ENCODE peak calls at places on chromosome 22, in five cellular contexts. L, H, O, J and Q are unnamed samples.
A peak's percentile ranks its signal among the peaks of the same experiment; 100 is the strongest.

GRCh38 chr22:37275622-37276021 is 6.7 kb upstream of the CYTH4 start:
- DNase-seq in L (no peak), H (no peak), O (no peak), J (no peak), Q (no peak)

GRCh38 chr22:29700949-29701927 is 18.6 kb upstream of the CABP7 start:
- DNase-seq in L (no peak), H (no peak), O (no peak), J (no peak), Q (peak; percentile 18)

GRCh38 chr22:48727454-48728058 is 1100.1 kb downstream of the BRD1 start:
- DNase-seq in L (no peak), H (no peak), O (no peak), J (no peak), Q (no peak)

GRCh38 chr22:47718337-47718736 is 955.9 kb downstream of the TBC1D22A start:
- DNase-seq in L (no peak), H (no peak), O (no peak), J (peak; percentile 87), Q (no peak)

GRCh38 chr22:46454233-46454909 is 83.0 kb downstream of the CELSR1 start:
- DNase-seq in L (no peak), H (no peak), O (no peak), J (no peak), Q (no peak)

GRCh38 chr22:18997306-18997924 is 61.3 kb upstream of the PRODH start:
- DNase-seq in L (no peak), H (no peak), O (no peak), J (no peak), Q (no peak)

GRCh38 chr22:19420321-19420720 is 11.2 kb downstream of the HIRA start:
- DNase-seq in L (no peak), H (no peak), O (no peak), J (no peak), Q (no peak)

GRCh38 chr22:24945430-24945829 is 1.1 kb downstream of the LHFPL7 start:
- DNase-seq in L (no peak), H (no peak), O (no peak), J (no peak), Q (no peak)

GRCh38 chr22:35477911-35478582 is 62.6 kb upstream of the RASD2 start:
- DNase-seq in L (peak; percentile 79), H (peak; percentile 42), O (no peak), J (no peak), Q (peak; percentile 98)

GRCh38 chr22:23698673-23699235 is 7.9 kb downstream of the RGL4 start:
- DNase-seq in L (no peak), H (no peak), O (no peak), J (no peak), Q (no peak)

GRCh38 chr22:21866821-21867527 is 471 bp downstream of the MAPK1 start:
- DNase-seq in L (peak; percentile 22), H (peak; percentile 26), O (no peak), J (no peak), Q (peak; percentile 28)

GRCh38 chr22:36328635-36329216 is 59.0 kb downstream of the MYH9 start:
- DNase-seq in L (peak; percentile 79), H (peak; percentile 63), O (peak; percentile 57), J (no peak), Q (peak; percentile 91)

GRCh38 chr22:20569059-20570058 is 61.9 kb downstream of the MED15 start:
- DNase-seq in L (peak; percentile 71), H (peak; percentile 61), O (peak; percentile 81), J (peak; percentile 96), Q (peak; percentile 98)

GRCh38 chr22:49011769-49012598 is 815.7 kb downstream of the BRD1 start:
- DNase-seq in L (no peak), H (no peak), O (no peak), J (peak; percentile 72), Q (no peak)

GRCh38 chr22:37012262-37012904 is 6.9 kb downstream of the TST start:
- DNase-seq in L (no peak), H (peak; percentile 55), O (no peak), J (no peak), Q (no peak)

GRCh38 chr22:38110863-38111852 is 674 bp upstream of the BAIAP2L2 start:
- DNase-seq in L (no peak), H (no peak), O (peak; percentile 36), J (no peak), Q (no peak)

GRCh38 chr22:27601195-27601594 is 200.4 kb downstream of the MN1 start:
- DNase-seq in L (no peak), H (no peak), O (no peak), J (no peak), Q (no peak)

GRCh38 chr22:36913431-36914382 is at the start of gene CSF2RB:
- DNase-seq in L (no peak), H (peak; percentile 43), O (peak; percentile 79), J (no peak), Q (no peak)

GRCh38 chr22:50688448-50688847 is 15.8 kb downstream of the SHANK3 start:
- DNase-seq in L (no peak), H (no peak), O (peak; percentile 17), J (no peak), Q (no peak)

GRCh38 chr22:47270463-47271135 is 508.1 kb downstream of the TBC1D22A start:
- DNase-seq in L (no peak), H (no peak), O (no peak), J (no peak), Q (no peak)

GRCh38 chr22:50348058-50348457 is 4.9 kb downstream of the PPP6R2 start:
- DNase-seq in L (no peak), H (no peak), O (no peak), J (no peak), Q (no peak)

GRCh38 chr22:33851240-33851639 is 69.0 kb downstream of the LARGE1 start:
- DNase-seq in L (no peak), H (no peak), O (no peak), J (no peak), Q (peak; percentile 53)

GRCh38 chr22:36184433-36185035 is 17.1 kb downstream of the APOL4 start:
- DNase-seq in L (peak; percentile 63), H (no peak), O (no peak), J (no peak), Q (no peak)

GRCh38 chr22:45285431-45286058 is 796 bp downstream of the UPK3A start:
- DNase-seq in L (no peak), H (no peak), O (no peak), J (no peak), Q (no peak)
- TF ChIP-seq CTCF in L (no peak), H (no peak), O (no peak), J (no peak), Q (no peak)

GRCh38 chr22:44026066-44026629 is 2.0 kb downstream of the PARVB start:
- DNase-seq in L (no peak), H (no peak), O (no peak), J (no peak), Q (no peak)

GRCh38 chr22:44026630-44027511 is 2.8 kb downstream of the PARVB start:
- DNase-seq in L (peak; percentile 38), H (peak; percentile 84), O (peak; percentile 91), J (peak; percentile 96), Q (peak; percentile 78)

GRCh38 chr22:44025171-44026065 is 1.3 kb downstream of the PARVB start:
- DNase-seq in L (no peak), H (peak; percentile 64), O (peak; percentile 63), J (no peak), Q (no peak)

GRCh38 chr22:44023404-44024287 is 456 bp upstream of the PARVB start:
- DNase-seq in L (peak; percentile 42), H (peak; percentile 76), O (peak; percentile 64), J (no peak), Q (peak; percentile 43)

GRCh38 chr22:44024288-44024908 is at the start of gene PARVB:
- DNase-seq in L (peak; percentile 26), H (peak; percentile 55), O (peak; percentile 48), J (no peak), Q (peak; percentile 32)
- H3K4me3 ChIP-seq in L (peak within 1 kb of the TSS; percentile 51), H (peak within 1 kb of the TSS; percentile 80), O (peak within 1 kb of the TSS; percentile 53), J (peak within 1 kb of the TSS; percentile 68), Q (peak within 1 kb of the TSS; percentile 64)

GRCh38 chr22:17787159-17788022 is 13.1 kb upstream of the BID start:
- DNase-seq in L (no peak), H (no peak), O (no peak), J (no peak), Q (no peak)

GRCh38 chr22:17784776-17785175 is 10.5 kb upstream of the BID start:
- DNase-seq in L (no peak), H (no peak), O (no peak), J (no peak), Q (no peak)

GRCh38 chr22:17786435-17787158 is 12.3 kb upstream of the BID start:
- DNase-seq in L (peak; percentile 69), H (peak; percentile 85), O (no peak), J (no peak), Q (peak; percentile 30)

GRCh38 chr22:17783773-17784480 is 9.7 kb upstream of the BID start:
- DNase-seq in L (no peak), H (no peak), O (no peak), J (no peak), Q (no peak)

DNA sequence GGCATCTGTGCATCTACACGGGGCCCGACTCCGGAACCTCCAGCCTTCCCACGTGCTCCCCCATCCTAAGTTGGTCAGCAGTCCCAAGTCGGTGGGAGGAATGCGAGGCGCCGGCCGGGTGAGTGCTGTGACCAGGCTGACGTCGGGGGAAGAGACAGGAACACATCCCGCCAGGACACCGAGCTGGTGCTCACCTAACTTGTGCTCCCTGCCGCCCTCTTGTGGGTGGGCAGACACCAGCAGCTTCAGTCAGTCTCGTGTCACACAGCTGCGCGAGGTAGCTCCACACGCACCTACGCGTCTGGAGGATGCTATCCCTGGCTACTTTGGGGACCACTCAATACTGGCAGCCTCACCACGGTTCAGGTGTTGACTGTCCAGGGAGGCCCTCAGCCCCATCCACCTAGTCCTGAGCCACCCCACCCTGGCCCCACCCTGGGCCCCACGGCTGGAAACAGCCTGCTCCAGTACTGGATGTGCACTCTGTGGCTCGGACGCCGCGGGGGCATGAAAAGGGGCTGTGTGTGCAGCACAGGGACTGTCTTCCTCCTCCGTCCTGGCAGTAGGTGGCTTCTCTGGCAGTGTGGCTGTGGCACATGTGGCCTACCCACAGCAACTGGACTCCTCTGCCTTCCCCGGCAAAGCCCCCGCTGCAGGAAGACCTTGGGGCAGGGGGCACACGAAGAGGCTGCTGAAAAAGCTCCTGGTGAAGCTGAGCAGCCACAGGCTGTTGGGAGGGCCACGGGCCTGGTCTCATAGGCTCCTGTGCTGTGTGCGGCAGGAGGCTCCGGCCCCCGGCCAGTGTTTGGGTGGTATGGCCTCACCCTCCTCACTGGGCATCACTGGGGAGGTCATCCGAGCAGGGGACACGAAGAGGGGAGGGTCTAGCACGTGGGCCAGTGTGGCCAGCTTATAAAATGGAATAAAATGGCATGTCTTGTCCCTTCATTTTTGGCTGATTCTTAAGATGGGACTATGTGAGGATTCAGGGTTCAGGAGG is 11.2 kb upstream of the BID start:
- DNase-seq in L (no peak), H (peak; percentile 54), O (no peak), J (no peak), Q (no peak)
- TF ChIP-seq CTCF in L (no peak), H (peak; percentile 66), O (peak; percentile 37), J (peak; percentile 67), Q (peak; percentile 53)

DNA sequence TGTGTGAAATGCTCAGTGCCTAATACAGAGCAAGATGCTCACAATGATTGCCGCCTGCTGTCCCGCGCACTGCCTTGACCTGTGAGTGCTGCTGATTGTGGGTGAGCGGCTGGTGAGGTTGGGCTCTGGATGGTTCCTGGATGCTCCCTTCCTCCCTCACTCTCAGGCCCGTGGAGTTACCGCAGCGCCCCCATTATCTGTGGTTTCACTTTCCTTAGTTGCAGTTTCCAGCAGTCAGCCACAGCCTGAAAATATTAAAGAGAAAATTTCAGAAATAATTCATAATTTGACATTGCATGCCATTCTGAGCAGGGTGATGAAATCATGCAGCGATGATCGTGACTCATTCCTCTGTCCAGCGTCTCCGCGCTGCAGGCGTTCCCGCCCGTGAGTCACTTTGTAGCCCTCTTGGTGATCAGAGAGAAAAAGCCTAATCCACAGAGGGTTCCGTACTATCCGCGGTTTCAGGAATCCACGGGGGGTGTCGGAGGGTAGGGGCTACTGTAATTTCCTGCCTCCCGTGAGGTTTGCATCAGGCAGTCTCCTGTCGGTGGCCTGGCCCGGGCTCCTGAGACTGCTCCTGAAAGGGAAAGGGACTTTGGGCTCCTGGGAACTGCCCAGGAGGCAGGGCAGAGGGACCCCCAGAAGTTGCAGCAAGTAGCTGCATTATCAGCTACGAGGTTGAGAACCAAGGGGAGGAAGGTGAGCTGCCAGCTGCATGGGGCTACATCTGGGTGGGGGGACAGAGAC is 10.6 kb downstream of the RPL3 start:
- DNase-seq in L (peak; percentile 78), H (no peak), O (peak; percentile 80), J (no peak), Q (peak; percentile 95)
- H3K4me3 ChIP-seq in L (peak overlapping the region; percentile 18), H (peak overlapping the region; percentile 51), O (no peak overlapping the region), J (peak overlapping the region; percentile 39), Q (peak overlapping the region; percentile 36)